ENCODE peak calls at places on chromosomes 13 and 19, in ten cellular contexts. S is Peyer's patch, F is left colon, E is aorta, H is NCI-H187, T is fibroblast of lung, B is iPS DF 19.7, Z is pancreas, X is Caco-2, I is ascending aorta. A is an unnamed sample.

GRCh38 chr13:110511509-110512181 is 49.9 kb downstream of the RAB20 start:
- DNase-seq in S (no peak), F (no peak), E (no peak), H (no peak), T (no peak), B (no peak), Z (peak), X (no peak), I (no peak), A (no peak)

GRCh38 chr13:41315466-41316047 is 4.5 kb downstream of the NAA16 start:
- DNase-seq in S (no peak), F (no peak), E (no peak), H (no peak), T (peak), B (no peak), Z (no peak), X (no peak), I (no peak), A (no peak)

GRCh38 chr13:107838592-107839161 is 376.7 kb downstream of the LIG4 start:
- DNase-seq in S (no peak), F (no peak), E (no peak), H (peak), T (no peak), B (no peak), Z (no peak), X (no peak), I (no peak), A (no peak)

GRCh38 chr13:107250626-107251025 is 682.7 kb upstream of the ARGLU1 start:
- DNase-seq in S (no peak), F (no peak), E (no peak), H (no peak), T (no peak), B (no peak), Z (no peak), X (no peak), I (no peak), A (no peak)

GRCh38 chr13:38308736-38309135 is 40.9 kb upstream of the UFM1 start:
- DNase-seq in S (no peak), F (no peak), E (no peak), H (no peak), T (peak), B (no peak), Z (no peak), X (no peak), I (no peak), A (no peak)

GRCh38 chr19:28485300-28485699 is 727.7 kb downstream of the UQCRFS1 start:
- DNase-seq in S (peak), F (peak), E (peak), H (no peak), T (peak), B (no peak), Z (no peak), X (no peak), I (no peak), A (no peak)

GRCh38 chr19:52248256-52248655 is 21.1 kb upstream of the ZNF766 start:
- DNase-seq in S (peak), F (peak), E (peak), H (peak), T (peak), B (no peak), Z (no peak), X (peak), I (no peak), A (peak)

GRCh38 chr19:56167064-56167578 is 8.7 kb upstream of the GALP start:
- DNase-seq in S (no peak), F (no peak), E (no peak), H (no peak), T (no peak), B (peak), Z (no peak), X (no peak), I (no peak), A (no peak)

GRCh38 chr13:85261757-85262346 is 537.4 kb downstream of the SLITRK6 start:
- DNase-seq in S (no peak), F (no peak), E (no peak), H (no peak), T (peak), B (no peak), Z (no peak), X (no peak), I (no peak), A (no peak)

GRCh38 chr13:77767413-77767812 is 69.9 kb downstream of the SLAIN1 start:
- DNase-seq in S (no peak), F (no peak), E (no peak), H (no peak), T (no peak), B (no peak), Z (no peak), X (no peak), I (no peak), A (no peak)

GRCh38 chr19:23698711-23699520 is 11.9 kb upstream of the ZNF675 start:
- DNase-seq in S (no peak), F (peak), E (no peak), H (no peak), T (no peak), B (no peak), Z (no peak), X (no peak), I (no peak), A (no peak)

GRCh38 chr19:46404884-46405658 is 8.3 kb downstream of the CCDC8 start:
- DNase-seq in S (no peak), F (no peak), E (peak), H (no peak), T (peak), B (no peak), Z (peak), X (peak), I (no peak), A (no peak)

GRCh38 chr13:44158741-44159632 is 214.6 kb upstream of the SERP2 start:
- DNase-seq in S (no peak), F (no peak), E (peak), H (no peak), T (no peak), B (no peak), Z (no peak), X (no peak), I (no peak), A (no peak)

GRCh38 chr13:78787189-78787588 is 128.2 kb upstream of the OBI1 start:
- DNase-seq in S (no peak), F (no peak), E (no peak), H (no peak), T (peak), B (no peak), Z (no peak), X (no peak), I (no peak), A (no peak)

GRCh38 chr13:24036115-24036514 is 124.4 kb upstream of the SPATA13 start:
- DNase-seq in S (no peak), F (no peak), E (no peak), H (no peak), T (peak), B (no peak), Z (no peak), X (no peak), I (no peak), A (no peak)

GRCh38 chr13:99958402-99959126 is 13.0 kb downstream of the ZIC5 start:
- DNase-seq in S (no peak), F (no peak), E (no peak), H (no peak), T (no peak), B (no peak), Z (no peak), X (no peak), I (peak), A (peak)

GRCh38 chr13:77544365-77544764 is 8.9 kb downstream of the SCEL start:
- DNase-seq in S (peak), F (peak), E (peak), H (no peak), T (peak), B (no peak), Z (no peak), X (no peak), I (no peak), A (peak)

GRCh38 chr13:33352023-33352422 is 66.5 kb upstream of the STARD13 start:
- DNase-seq in S (no peak), F (no peak), E (no peak), H (no peak), T (no peak), B (no peak), Z (no peak), X (no peak), I (no peak), A (no peak)

GRCh38 chr19:19488041-19488874 is 27.1 kb downstream of the TSSK6 start:
- DNase-seq in S (no peak), F (peak), E (no peak), H (no peak), T (no peak), B (no peak), Z (peak), X (no peak), I (no peak), A (no peak)

GRCh38 chr19:3607398-3608078 is 863 bp upstream of the TBXA2R start:
- DNase-seq in S (no peak), F (no peak), E (peak), H (no peak), T (no peak), B (no peak), Z (no peak), X (no peak), I (peak), A (peak)

A was measured in posterior vena cava.